ENCODE peak calls at places on chromosomes 11 and 22, in four cellular contexts. F, U, D and O are unnamed samples. For H3K36me3, the result is how much of the 10 kb centered on the place peaks cover.

GRCh38 chr11:57647368-57647767 is 2.3 kb downstream of the YPEL4 start:
- DNase-seq in U (no peak), F (no peak), D (no peak), O (no peak)

GRCh38 chr11:62923634-62924411 is 2.7 kb upstream of the CHRM1 start:
- DNase-seq in U (no peak), D (peak), F (no peak), O (no peak)

GRCh38 chr11:121106812-121107211 is 5.8 kb downstream of the TECTA start:
- DNase-seq in D (no peak), U (no peak), F (no peak), O (no peak)

GRCh38 chr11:121626507-121626875 is 173.7 kb upstream of the SORL1-AS1 start:
- DNase-seq in D (no peak), F (no peak), U (no peak), O (no peak)

GRCh38 chr22:42970029-42970428 is 44.9 kb downstream of the PACSIN2 start:
- DNase-seq in F (no peak), D (peak), U (no peak), O (no peak)

GRCh38 chr11:73838443-73839122 is 38.1 kb downstream of the COA4 start:
- DNase-seq in U (no peak), D (peak), F (peak), O (no peak)

GRCh38 chr11:102196816-102197215 is 86.6 kb downstream of the YAP1 start:
- DNase-seq in F (peak), U (no peak), D (no peak), O (no peak)

GRCh38 chr11:4607111-4607510 is 920 bp downstream of the TRIM68 start:
- DNase-seq in F (peak), U (no peak), D (no peak), O (no peak)

GRCh38 chr11:36258730-36259360 is 30.4 kb downstream of the COMMD9 start:
- DNase-seq in U (peak), D (no peak), F (peak), O (peak)

GRCh38 chr11:945986-946385 is 20.3 kb downstream of the AP2A2 start:
- DNase-seq in F (no peak), U (no peak), D (no peak), O (no peak)

GRCh38 chr22:46577361-46578249 is 40.2 kb upstream of the CELSR1 start:
- DNase-seq in D (peak), U (peak), F (no peak), O (no peak)

GRCh38 chr11:130390071-130390758 is 38.2 kb downstream of the ADAMTS8 start:
- DNase-seq in F (peak), U (no peak), D (no peak), O (no peak)

GRCh38 chr11:12421386-12421785 is 44.0 kb downstream of the PARVA start:
- DNase-seq in F (no peak), D (no peak), U (no peak), O (no peak)

GRCh38 chr11:83979593-83979992 is 693.4 kb upstream of the CCDC90B start:
- DNase-seq in F (no peak), U (no peak), D (no peak), O (no peak)

GRCh38 chr11:117928818-117929567 is at the start of gene TMPRSS13:
- DNase-seq in U (peak), F (no peak), D (peak), O (no peak)

GRCh38 chr11:96122601-96123044 is 198.7 kb upstream of the MTMR2 start:
- DNase-seq in F (peak), D (no peak), U (no peak), O (no peak)

GRCh38 chr11:74182635-74183034 is 11.5 kb downstream of the PPME1 start:
- DNase-seq in F (peak), D (no peak), U (no peak), O (no peak)

GRCh38 chr11:66841861-66842260 is 1.4 kb upstream of the RCE1 start:
- DNase-seq in U (no peak), F (no peak), D (no peak), O (no peak)

GRCh38 chr22:35629406-35630234 is 12.5 kb upstream of the MB start:
- DNase-seq in U (peak), D (peak), F (peak), O (peak)

GRCh38 chr11:68081691-68082090 is 39.5 kb downstream of the CHKA start:
- DNase-seq in U (no peak), F (no peak), D (peak), O (no peak)

GRCh38 chr22:23119492-23120414 is 22.0 kb downstream of the RSPH14 start:
- DNase-seq in U (no peak), F (no peak), D (no peak), O (no peak)

GRCh38 chr11:33700425-33701271 is at the start of gene C11orf91:
- DNase-seq in D (peak), U (peak), F (peak), O (peak)

GRCh38 chr11:95306816-95307215 is 75.8 kb upstream of the SESN3 start:
- DNase-seq in D (no peak), F (no peak), U (no peak), O (no peak)

GRCh38 chr11:59918987-59919589 is 19.1 kb upstream of the OOSP1 start:
- DNase-seq in F (peak), D (no peak), U (peak), O (no peak)

GRCh38 chr22:40030026-40030756 is 35.4 kb downstream of the FAM83F start:
- DNase-seq in D (no peak), F (no peak), U (no peak), O (no peak)

GRCh38 chr11:59053387-59053786 is 32.7 kb upstream of the GLYATL1B start:
- DNase-seq in D (peak), F (peak), U (peak), O (peak)

GRCh38 chr11:78209478-78209877 is 20.8 kb downstream of the USP35 start:
- DNase-seq in D (no peak), U (no peak), F (no peak), O (no peak)

GRCh38 chr11:55367674-55368073 is at the start of gene OR4A15:
- DNase-seq in F (no peak), U (no peak), D (no peak), O (no peak)

DNA sequence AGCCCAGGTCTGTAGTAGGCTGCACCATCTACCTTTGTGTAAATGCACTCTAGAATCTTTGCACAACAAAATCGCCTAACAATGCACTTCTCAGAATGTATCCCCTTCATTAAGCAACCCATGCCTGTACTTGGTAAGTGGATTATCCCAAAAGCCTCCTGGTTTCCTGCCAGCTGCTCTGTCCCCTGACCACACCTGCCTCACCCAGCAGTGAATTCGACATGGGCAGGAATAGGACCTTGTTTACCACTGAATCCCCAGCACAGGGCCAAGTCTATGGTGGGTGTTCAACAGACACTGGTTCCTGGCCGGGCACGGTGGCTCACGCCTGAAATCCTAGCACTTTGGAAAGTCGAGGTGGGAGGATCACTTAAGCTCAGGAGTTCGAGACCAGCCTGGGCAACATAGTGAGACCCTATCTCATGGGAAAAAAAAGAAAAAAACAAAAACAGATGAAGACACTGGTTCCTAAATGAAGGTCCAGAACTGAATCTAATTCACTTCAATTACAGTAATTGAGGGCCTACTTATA is 5.1 kb upstream of the SYCE3 start:
- DNase-seq in F (no peak), D (no peak), U (peak), O (no peak)
- H3K36me3 ChIP-seq in F (under half), D (under half), U (under half), O (under half)

DNA sequence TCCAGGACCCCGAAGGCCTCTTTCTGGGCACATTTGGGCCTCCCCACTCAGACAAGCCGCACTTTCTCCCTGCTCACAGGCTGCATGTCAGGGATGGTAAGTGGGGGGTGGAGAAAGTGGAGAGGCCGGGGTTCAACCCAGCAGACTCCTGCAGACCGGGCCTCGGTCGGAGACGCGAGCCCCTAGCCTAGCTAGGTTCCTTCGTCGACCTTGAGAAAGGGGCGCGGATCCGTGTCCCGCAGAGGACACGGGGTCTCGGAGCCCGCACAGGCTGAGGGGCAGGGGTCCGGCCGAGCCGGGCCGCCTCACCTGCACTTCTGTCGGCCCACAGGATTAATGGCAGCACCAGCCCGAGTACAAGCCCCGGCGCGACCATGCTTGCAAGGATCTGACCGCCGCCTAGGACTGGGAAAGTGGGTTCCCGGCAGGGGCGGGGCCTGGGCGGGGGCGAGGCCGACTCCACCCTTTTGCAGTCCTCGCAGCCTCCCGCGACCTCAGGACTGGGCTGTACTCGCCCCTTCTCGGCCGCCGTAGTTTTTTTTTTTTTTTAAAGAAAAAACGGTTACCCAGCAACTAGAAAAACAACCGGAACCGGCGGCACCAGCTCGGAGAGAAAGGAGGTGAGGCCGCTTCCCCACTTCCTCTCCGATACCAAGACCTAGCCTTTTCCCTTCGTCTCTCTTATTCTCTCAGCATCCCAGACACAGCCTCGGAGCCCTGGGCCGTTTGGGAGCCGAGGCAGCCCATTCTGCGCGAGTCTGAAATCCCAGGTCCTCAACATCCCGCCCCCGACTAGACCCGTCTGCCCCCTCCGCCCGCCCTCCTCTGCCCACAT is at the start of the genes SIAE and SPA17:
- DNase-seq in F (peak), U (peak), D (peak), O (peak)
- TF ChIP-seq POLR2A in F (peak), U (peak), D (peak), O (peak)

GRCh38 chr11:64318694-64319420 is 936 bp downstream of the PRDX5 start:
- DNase-seq in F (no peak), U (peak), D (no peak), O (no peak)
- H3K36me3 ChIP-seq in F (under half), U (under half), D (under half), O (under half)

GRCh38 chr22:38736257-38736570 is 19.6 kb downstream of the SUN2 start:
- DNase-seq in F (no peak), D (no peak), U (no peak), O (no peak)
- TF ChIP-seq POLR2A in F (no peak), D (no peak), U (no peak), O (no peak)